ENCODE peak calls at places on chromosomes 11 and 22, in seven cellular contexts. Z is fibroblast of lung, R is H9, X is neuronal stem cell, I is IMR-90, F is GM23338, J is neural progenitor cell. D is an unnamed sample.

GRCh38 chr11:117717485-117718314 is 79.3 kb downstream of the DSCAML1 start:
- DNase-seq in F (peak; percentile 75), J (peak; percentile 35), I (no peak), R (peak; percentile 61), Z (no peak), X (no peak), D (peak; percentile 69)

GRCh38 chr22:49620003-49620556 is 207.6 kb downstream of the BRD1 start:
- DNase-seq in Z (no peak), X (no peak), F (no peak), I (no peak), R (no peak), J (no peak), D (no peak)

GRCh38 chr22:25942989-25943411 is 201.0 kb downstream of the MYO18B start:
- DNase-seq in R (peak; percentile 68), X (no peak), Z (no peak), I (no peak), F (no peak), J (no peak), D (peak; percentile 11)

GRCh38 chr11:57230797-57231538 is 6.1 kb downstream of the APLNR start:
- DNase-seq in X (no peak), J (peak; percentile 27), Z (no peak), F (peak; percentile 34), I (no peak), R (peak; percentile 39), D (no peak)

GRCh38 chr11:73795925-73796632 is 8.4 kb downstream of the MRPL48 start:
- DNase-seq in R (peak; percentile 68), J (peak; percentile 26), F (peak; percentile 57), Z (no peak), X (no peak), I (no peak), D (no peak)

GRCh38 chr22:36358533-36359171 is 29.1 kb downstream of the MYH9 start:
- DNase-seq in Z (peak; percentile 69), F (no peak), I (no peak), X (no peak), J (no peak), R (no peak), D (no peak)

GRCh38 chr11:19241260-19242183 is 777 bp upstream of the E2F8 start:
- DNase-seq in F (peak; percentile 69), X (peak; percentile 45), J (peak; percentile 80), R (peak; percentile 71), Z (no peak), I (no peak), D (peak; percentile 41)

GRCh38 chr11:77118971-77119370 is 9.1 kb upstream of the MYO7A start:
- DNase-seq in F (no peak), J (no peak), I (no peak), X (no peak), R (no peak), Z (no peak), D (no peak)

GRCh38 chr11:46050065-46050464 is 71.2 kb downstream of the PHF21A start:
- DNase-seq in R (peak; percentile 45), F (peak; percentile 58), I (peak; percentile 85), X (peak; percentile 49), Z (peak; percentile 93), J (peak; percentile 75), D (peak; percentile 68)

GRCh38 chr11:104925850-104926249 is 27.6 kb upstream of the CASP12 start:
- DNase-seq in R (no peak), X (no peak), I (no peak), F (no peak), Z (no peak), J (no peak), D (no peak)

GRCh38 chr11:19441288-19441687 is 200.5 kb upstream of the E2F8 start:
- DNase-seq in X (no peak), I (no peak), J (no peak), R (no peak), F (no peak), Z (no peak), D (no peak)

GRCh38 chr11:115606223-115607220 is 102.3 kb upstream of the CADM1 start:
- DNase-seq in F (no peak), Z (peak; percentile 86), R (no peak), J (no peak), I (peak; percentile 67), X (no peak), D (peak; percentile 50)

GRCh38 chr11:8063319-8063718 is 17.7 kb upstream of the TUB start:
- DNase-seq in Z (peak; percentile 22), X (no peak), I (peak; percentile 72), J (no peak), F (no peak), R (no peak), D (peak; percentile 3)

GRCh38 chr22:28835630-28836189 is 35.3 kb upstream of the XBP1 start:
- DNase-seq in F (no peak), Z (no peak), R (no peak), I (no peak), X (no peak), J (no peak), D (no peak)

GRCh38 chr11:36131719-36132349 is 157.4 kb downstream of the COMMD9 start:
- DNase-seq in X (peak; percentile 46), F (peak; percentile 83), Z (no peak), J (peak; percentile 85), R (peak; percentile 69), I (peak; percentile 63), D (peak; percentile 68)

GRCh38 chr11:122167100-122167499 is 51.1 kb upstream of the BLID start:
- DNase-seq in J (no peak), R (no peak), I (peak; percentile 85), X (no peak), F (peak; percentile 12), Z (peak; percentile 97), D (no peak)

GRCh38 chr11:8838248-8838647 is 72.7 kb upstream of the AKIP1 start:
- DNase-seq in F (no peak), Z (peak; percentile 95), X (no peak), J (no peak), I (peak; percentile 94), R (no peak), D (no peak)

GRCh38 chr22:37218399-37218770 is 6.1 kb upstream of the SSTR3 start:
- DNase-seq in I (no peak), J (no peak), F (no peak), X (no peak), Z (no peak), R (no peak), D (no peak)

GRCh38 chr22:26502688-26503561 is 9.3 kb downstream of the TFIP11 start:
- DNase-seq in X (peak; percentile 31), I (peak; percentile 51), F (peak; percentile 90), R (peak; percentile 80), Z (peak; percentile 53), J (peak; percentile 80), D (peak; percentile 48)

GRCh38 chr22:24752091-24752623 is 22.4 kb downstream of the PIWIL3 start:
- DNase-seq in X (no peak), Z (no peak), F (peak; percentile 50), R (peak; percentile 55), I (no peak), J (no peak), D (no peak)

GRCh38 chr11:67632982-67633755 is 3.4 kb upstream of the NUDT8 start:
- DNase-seq in F (no peak), J (no peak), I (no peak), R (peak; percentile 27), X (no peak), Z (no peak), D (peak; percentile 4)

GRCh38 chr22:49967333-49968241 is 7.0 kb downstream of the PIM3 start:
- DNase-seq in I (no peak), F (no peak), J (peak; percentile 20), X (no peak), R (peak; percentile 33), Z (no peak), D (peak; percentile 53)

GRCh38 chr11:78149646-78150045 is 10.2 kb upstream of the ALG8 start:
- DNase-seq in Z (peak; percentile 54), R (no peak), I (peak; percentile 87), F (no peak), X (no peak), J (no peak), D (peak; percentile 26)

DNA sequence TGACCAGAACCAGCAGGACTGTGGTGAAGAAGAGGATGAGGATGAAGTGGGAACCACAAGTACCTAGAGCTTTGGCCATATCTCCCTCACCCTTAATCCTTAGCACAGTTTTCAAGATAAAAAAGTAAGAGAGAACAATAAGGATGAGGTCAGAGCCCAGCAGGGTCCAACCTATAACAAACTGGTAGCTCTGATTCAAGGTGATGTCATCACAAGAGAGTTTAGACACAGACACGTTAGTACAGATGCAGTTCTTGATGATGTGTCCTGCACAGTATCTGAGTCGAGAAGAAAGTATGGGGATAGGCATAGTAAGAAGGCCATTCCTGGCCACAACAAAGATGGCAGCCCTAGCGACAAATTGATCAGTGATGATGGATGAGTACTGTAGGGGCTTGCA is 586 bp downstream of the OR56A5 start:
- DNase-seq in R (no peak), X (no peak), J (no peak), Z (no peak), F (no peak), I (no peak), D (no peak)
- H2AFZ ChIP-seq in R (no peak overlapping the region), X (no peak overlapping the region), J (no peak overlapping the region), Z (no peak overlapping the region), F (no peak overlapping the region), I (no peak overlapping the region), D (no peak overlapping the region)

DNA sequence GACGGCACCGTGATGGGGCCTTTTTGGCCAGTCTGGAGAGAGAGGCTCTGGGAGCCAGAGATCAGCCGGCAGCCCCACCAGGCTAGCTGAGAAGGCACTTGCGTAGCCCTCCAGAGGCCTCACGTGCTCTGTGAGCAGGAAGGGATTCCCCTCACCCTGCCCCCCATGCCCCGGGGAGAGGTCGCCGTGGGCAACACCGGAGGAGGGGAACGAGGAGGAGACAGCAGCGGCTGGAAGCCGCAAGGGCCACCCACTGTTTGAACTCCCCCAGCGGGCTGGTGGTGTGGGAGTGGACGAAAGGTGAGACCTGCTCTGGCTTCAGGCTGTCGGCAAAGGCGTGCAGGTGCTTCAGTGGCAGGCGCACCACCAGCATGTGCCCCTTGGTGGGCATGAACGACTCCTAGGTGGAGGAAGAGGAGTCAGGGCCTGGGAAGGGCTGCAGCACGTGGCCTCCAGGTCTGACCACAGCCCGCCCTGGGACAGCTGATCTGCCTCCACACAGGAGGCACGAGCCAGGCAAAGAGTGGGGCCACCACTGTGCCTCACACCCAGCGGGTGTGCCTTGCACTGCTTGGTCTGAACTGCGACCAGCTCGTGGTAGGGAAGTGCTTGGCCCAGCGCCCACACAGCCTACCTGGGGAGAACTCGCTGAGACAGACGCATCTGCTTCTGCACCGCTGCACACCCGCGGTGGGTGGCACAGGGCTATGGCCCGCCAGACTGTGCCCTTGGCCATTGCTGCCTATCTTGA is 99.9 kb downstream of the MED15 start:
- DNase-seq in J (peak; percentile 29), I (no peak), Z (no peak), X (no peak), F (peak; percentile 27), R (peak; percentile 47), D (no peak)
- H2AFZ ChIP-seq in J (peak overlapping the region; percentile 57), I (peak overlapping the region; percentile 32), Z (no peak overlapping the region), X (peak overlapping the region; percentile 72), F (peak overlapping the region; percentile 84), R (no peak overlapping the region), D (no peak overlapping the region)

DNA sequence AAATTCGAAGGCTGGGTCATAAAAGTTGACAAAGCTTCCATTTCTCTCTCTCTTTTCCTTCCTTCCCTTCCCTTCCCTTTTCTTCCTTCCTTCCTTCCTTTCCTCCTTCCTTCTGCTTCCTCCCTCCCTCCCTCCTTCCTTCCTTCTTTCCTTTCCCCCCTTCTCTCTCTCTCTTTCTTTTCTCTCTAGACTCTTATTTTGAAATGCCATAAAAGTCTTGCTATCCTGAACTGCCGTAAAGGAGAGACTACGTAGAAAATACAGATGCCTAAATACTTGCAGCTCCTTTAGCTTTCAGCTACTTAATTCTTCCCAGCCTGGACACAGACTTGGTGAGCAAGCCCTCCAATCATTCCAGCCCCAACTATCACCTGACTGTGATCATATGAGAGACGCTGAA is 1644.4 kb downstream of the FAM181B start:
- DNase-seq in F (peak; percentile 11), Z (no peak), I (no peak), R (no peak), J (no peak), X (no peak), D (no peak)
- H2AFZ ChIP-seq in F (peak overlapping the region; percentile 12), Z (no peak overlapping the region), I (no peak overlapping the region), R (peak overlapping the region; percentile 65), J (peak overlapping the region; percentile 17), X (no peak overlapping the region), D (no peak overlapping the region)

GRCh38 chr11:99632969-99633368 is 612.2 kb downstream of the CNTN5 start:
- DNase-seq in Z (no peak), X (no peak), R (no peak), J (no peak), F (no peak), I (no peak), D (no peak)
- H2AFZ ChIP-seq in Z (no peak overlapping the region), X (no peak overlapping the region), R (no peak overlapping the region), J (no peak overlapping the region), F (no peak overlapping the region), I (no peak overlapping the region), D (no peak overlapping the region)